ENCODE peak calls at places on chromosome 1, in five cellular contexts. Z is AG10803, P is esophagus squamous epithelium, B is AG04450, Y is ovary. H is an unnamed sample.

GRCh38 chr1:37575692-37576091 is 19.0 kb downstream of the DNALI1 start:
- DNase-seq in Z (no peak), P (no peak), B (no peak), Y (no peak), H (no peak)

GRCh38 chr1:201737350-201738060 is 91.5 kb upstream of the IPO9 start:
- DNase-seq in Z (peak), P (no peak), B (no peak), Y (no peak), H (no peak)

GRCh38 chr1:58932820-58933598 is 149.2 kb upstream of the JUN start:
- DNase-seq in Z (peak), P (no peak), B (no peak), Y (no peak), H (peak)

GRCh38 chr1:212699839-212700596 is at the start of gene BATF3:
- DNase-seq in Z (peak), P (no peak), B (no peak), Y (peak), H (peak)

GRCh38 chr1:103160281-103160680 is 52.0 kb upstream of the COL11A1 start:
- DNase-seq in Z (peak), P (no peak), B (no peak), Y (no peak), H (no peak)

GRCh38 chr1:20366076-20366765 is 75.5 kb downstream of the VWA5B1 start:
- DNase-seq in Z (no peak), P (no peak), B (no peak), Y (no peak), H (no peak)

GRCh38 chr1:225735252-225736149 is 42.1 kb upstream of the SRP9 start:
- DNase-seq in Z (peak), P (no peak), B (peak), Y (peak), H (no peak)

GRCh38 chr1:200887772-200888348 is 6.8 kb upstream of the INAVA start:
- DNase-seq in Z (no peak), P (no peak), B (no peak), Y (no peak), H (no peak)

GRCh38 chr1:229883504-229884200 is 183.4 kb upstream of the GALNT2 start:
- DNase-seq in Z (no peak), P (no peak), B (no peak), Y (no peak), H (no peak)

GRCh38 chr1:204507317-204508105 is 8.7 kb upstream of the MDM4 start:
- DNase-seq in Z (peak), P (no peak), B (no peak), Y (peak), H (peak)

GRCh38 chr1:25232866-25233784 is 823 bp upstream of the SYF2 start:
- DNase-seq in Z (peak), P (peak), B (peak), Y (peak), H (peak)

GRCh38 chr1:212607206-212607923 is 1.2 kb upstream of the ATF3 start:
- DNase-seq in Z (no peak), P (no peak), B (no peak), Y (peak), H (peak)

GRCh38 chr1:62682531-62682930 is 5.7 kb downstream of the DOCK7 start:
- DNase-seq in Z (peak), P (no peak), B (no peak), Y (no peak), H (no peak)

GRCh38 chr1:170296642-170297041 is 150.9 kb downstream of the NTMT2 start:
- DNase-seq in Z (peak), P (no peak), B (no peak), Y (no peak), H (no peak)

GRCh38 chr1:206544562-206545257 is 37.4 kb downstream of the RASSF5 start:
- DNase-seq in Z (no peak), P (no peak), B (no peak), Y (peak), H (peak)

GRCh38 chr1:65762081-65762862 is 30.4 kb upstream of the PDE4B start:
- DNase-seq in Z (peak), P (no peak), B (peak), Y (no peak), H (no peak)

GRCh38 chr1:3697810-3698209 is 45.5 kb downstream of the TP73 start:
- DNase-seq in Z (no peak), P (no peak), B (no peak), Y (no peak), H (no peak)

GRCh38 chr1:16978589-16979474 is 1.6 kb downstream of the MFAP2 start:
- DNase-seq in Z (peak), P (no peak), B (peak), Y (peak), H (peak)

GRCh38 chr1:100077525-100077924 is 55.2 kb downstream of the SASS6 start:
- DNase-seq in Z (no peak), P (no peak), B (no peak), Y (no peak), H (no peak)

GRCh38 chr1:55257958-55258357 is 42.8 kb upstream of the USP24 start:
- DNase-seq in Z (no peak), P (no peak), B (no peak), Y (no peak), H (no peak)

GRCh38 chr1:180854001-180854400 is 58.7 kb upstream of the KIAA1614 start:
- DNase-seq in Z (no peak), P (no peak), B (no peak), Y (no peak), H (no peak)

GRCh38 chr1:56056438-56057312 is 522.7 kb downstream of the PLPP3 start:
- DNase-seq in Z (peak), P (no peak), B (no peak), Y (no peak), H (no peak)

GRCh38 chr1:16903054-16903453 is 7.3 kb downstream of the RNU1-2 start:
- DNase-seq in Z (peak), P (no peak), B (no peak), Y (no peak), H (no peak)

GRCh38 chr1:36728846-36729245 is 246.1 kb upstream of the CSF3R start:
- DNase-seq in Z (no peak), P (no peak), B (no peak), Y (no peak), H (no peak)

GRCh38 chr1:156356875-156357534 is 12.0 kb upstream of the RHBG start:
- DNase-seq in Z (no peak), P (no peak), B (no peak), Y (peak), H (peak)

GRCh38 chr1:51576923-51577322 is 40.0 kb upstream of the OSBPL9 start:
- DNase-seq in Z (no peak), P (no peak), B (no peak), Y (no peak), H (no peak)

GRCh38 chr1:7048395-7048794 is 263.1 kb downstream of the CAMTA1 start:
- DNase-seq in Z (no peak), P (no peak), B (no peak), Y (no peak), H (no peak)

GRCh38 chr1:106944721-106945120 is 111.8 kb upstream of the PRMT6 start:
- DNase-seq in Z (no peak), P (no peak), B (no peak), Y (no peak), H (no peak)

GRCh38 chr1:24085546-24085945 is 26.4 kb downstream of the MYOM3 start:
- DNase-seq in Z (peak), P (no peak), B (no peak), Y (no peak), H (no peak)

GRCh38 chr1:24364605-24364974 is 45.4 kb downstream of the GRHL3 start:
- DNase-seq in Z (no peak), P (no peak), B (no peak), Y (no peak), H (no peak)

GRCh38 chr1:15700510-15700909 is 16.4 kb downstream of the PLEKHM2 start:
- DNase-seq in Z (peak), P (no peak), B (no peak), Y (no peak), H (peak)

GRCh38 chr1:15693371-15693770 is 9.3 kb downstream of the PLEKHM2 start:
- DNase-seq in Z (no peak), P (no peak), B (no peak), Y (no peak), H (no peak)

GRCh38 chr1:15701784-15702183 is 17.7 kb downstream of the PLEKHM2 start:
- DNase-seq in Z (no peak), P (no peak), B (no peak), Y (no peak), H (no peak)

GRCh38 chr1:15698201-15698600 is 14.1 kb downstream of the PLEKHM2 start:
- DNase-seq in Z (no peak), P (no peak), B (no peak), Y (no peak), H (no peak)

DNA sequence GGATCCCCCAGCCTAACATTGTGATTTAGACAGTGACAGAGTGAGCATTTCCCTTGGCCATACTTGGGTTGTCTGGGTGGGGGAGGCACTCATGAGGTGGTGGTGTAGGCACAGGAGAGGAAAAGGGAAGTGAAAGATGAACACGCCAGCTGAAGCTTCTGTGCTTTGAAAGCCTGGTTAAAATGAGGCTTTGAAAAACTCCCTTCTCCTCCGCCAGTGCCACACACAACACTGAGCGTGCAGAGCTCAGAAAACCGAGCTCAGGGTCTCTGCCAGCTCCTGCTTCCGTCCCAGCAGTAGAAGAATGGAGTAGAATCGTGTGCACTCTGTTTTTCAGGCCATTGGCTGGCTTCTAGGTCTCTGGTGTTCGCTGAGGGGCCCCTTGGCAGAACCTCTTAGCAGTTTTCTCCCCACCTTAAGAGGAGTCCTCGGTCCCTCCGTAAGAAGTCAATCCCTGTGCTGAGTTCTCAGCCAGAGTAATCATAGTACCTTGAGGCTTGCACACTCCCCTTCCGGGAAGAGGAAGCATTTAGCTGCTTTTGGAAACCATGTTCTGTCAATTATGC is 12.9 kb downstream of the PLEKHM2 start:
- DNase-seq in Z (no peak), P (no peak), B (no peak), Y (no peak), H (no peak)
- H3K4me3 ChIP-seq in Z (no peak), P (no peak), B (no peak), Y (no peak), H (no peak)

DNA sequence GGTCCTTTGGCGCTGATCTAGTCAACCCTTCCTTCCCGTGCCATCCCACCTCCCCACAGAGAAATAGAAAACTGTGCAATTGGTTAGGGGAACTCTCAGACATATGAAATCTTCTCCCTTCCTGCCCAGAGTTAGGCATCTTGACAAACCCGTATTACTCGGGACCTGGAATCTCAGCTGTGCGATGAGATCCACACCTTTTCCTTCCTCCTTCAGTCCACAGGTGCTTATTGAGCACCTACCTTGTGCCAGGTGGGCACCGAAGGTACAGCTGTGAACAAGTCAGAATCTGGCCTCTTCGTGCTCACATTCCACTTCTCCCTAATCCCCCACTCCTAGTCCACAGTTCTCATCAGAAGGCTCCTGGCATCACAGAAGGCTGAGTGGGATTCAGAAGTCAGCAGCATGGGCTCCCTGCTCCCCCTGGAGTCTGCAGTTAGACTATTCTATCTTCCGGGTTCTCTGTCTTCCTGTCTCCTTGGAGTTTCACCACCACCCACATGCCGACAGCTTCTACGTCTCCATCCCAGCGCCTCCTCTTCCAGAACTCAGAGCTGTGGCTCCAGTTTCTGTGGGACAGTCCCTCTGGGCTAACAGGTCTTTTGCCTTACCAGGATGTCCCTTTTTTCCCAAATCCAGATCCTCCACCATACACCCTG is 23.0 kb downstream of the KNCN start:
- DNase-seq in Z (peak), P (no peak), B (no peak), Y (no peak), H (no peak)
- TF ChIP-seq CTCF in Z (peak), P (no peak), B (peak), Y (no peak), H (no peak)

GRCh38 chr1:223340637-223341036 is 23.3 kb downstream of the SUSD4 start:
- DNase-seq in Z (no peak), P (no peak), B (no peak), Y (no peak), H (no peak)
- H3K4me3 ChIP-seq in Z (no peak), P (no peak), B (no peak), Y (no peak), H (no peak)

DNA sequence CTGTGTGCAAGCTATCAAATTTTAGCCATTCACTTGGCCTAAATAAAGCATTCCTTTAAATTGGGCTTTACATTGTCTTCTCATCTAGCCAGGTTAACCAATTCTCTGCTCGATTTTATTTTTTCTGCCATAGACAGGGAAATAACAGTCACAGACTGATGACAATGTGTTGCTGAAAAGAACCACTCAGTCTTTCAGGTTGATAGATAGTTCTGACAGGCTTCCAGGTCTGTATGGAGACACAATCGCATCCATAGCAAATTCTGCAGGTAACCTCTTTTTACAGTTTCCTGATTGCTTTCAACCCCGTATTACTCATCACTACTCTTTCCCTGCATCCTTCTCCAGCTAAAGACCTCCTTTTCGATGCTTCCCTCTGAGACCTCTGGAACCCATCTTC is 198.0 kb downstream of the KCNH1 start:
- DNase-seq in Z (no peak), P (no peak), B (no peak), Y (no peak), H (no peak)
- TF ChIP-seq CTCF in Z (no peak), P (no peak), B (no peak), Y (no peak), H (no peak)

GRCh38 chr1:186793582-186793927 is 35.2 kb upstream of the PLA2G4A start:
- DNase-seq in Z (no peak), P (no peak), B (no peak), Y (no peak), H (no peak)

GRCh38 chr1:186790101-186790500 is 38.6 kb upstream of the PLA2G4A start:
- DNase-seq in Z (no peak), P (no peak), B (no peak), Y (no peak), H (no peak)

GRCh38 chr1:186792870-186793581 is 35.7 kb upstream of the PLA2G4A start:
- DNase-seq in Z (no peak), P (no peak), B (no peak), Y (no peak), H (no peak)
- H3K4me3 ChIP-seq in Z (no peak), P (no peak), B (no peak), Y (no peak), H (no peak)